ENCODE peak calls at places on chromosomes 5 and 9, in nine cellular contexts. Q, K, M, X, I, Y, C, N and J are unnamed samples.

GRCh38 chr5:120382813-120383212 is 81.3 kb upstream of the PRR16 start:
- DNase-seq in Q (no peak), K (no peak), M (no peak), X (no peak), I (no peak), Y (no peak), C (no peak), N (no peak), J (no peak)

GRCh38 chr9:477146-477545 is 262.5 kb downstream of the DOCK8 start:
- DNase-seq in Q (peak), K (no peak), M (no peak), X (no peak), I (no peak), Y (no peak), C (no peak), N (no peak), J (no peak)

GRCh38 chr9:90966475-90967150 is 165.0 kb downstream of the SYK start:
- DNase-seq in Q (peak), K (no peak), M (no peak), X (no peak), I (no peak), Y (no peak), C (peak), N (no peak), J (no peak)

GRCh38 chr5:173201636-173202265 is 33.3 kb downstream of the NKX2-5 start:
- DNase-seq in Q (peak), K (no peak), M (no peak), X (no peak), I (no peak), Y (no peak), C (peak), N (no peak), J (no peak)

GRCh38 chr5:142617416-142617815 is 68.5 kb downstream of the FGF1 start:
- DNase-seq in Q (no peak), K (no peak), M (no peak), X (no peak), I (no peak), Y (no peak), C (no peak), N (no peak), J (no peak)

GRCh38 chr9:127418037-127418471 is 6.1 kb upstream of the ZNF79 start:
- DNase-seq in Q (no peak), K (peak), M (peak), X (no peak), I (no peak), Y (no peak), C (no peak), N (no peak), J (peak)

GRCh38 chr5:34410411-34411139 is 245.6 kb upstream of the RAI14 start:
- DNase-seq in Q (peak), K (no peak), M (no peak), X (no peak), I (no peak), Y (no peak), C (peak), N (no peak), J (no peak)

GRCh38 chr5:17381926-17382325 is 116.1 kb upstream of the TAF11L2 start:
- DNase-seq in Q (no peak), K (no peak), M (no peak), X (no peak), I (no peak), Y (no peak), C (no peak), N (no peak), J (no peak)

GRCh38 chr9:123421211-123421585 is 65.2 kb downstream of the CRB2 start:
- DNase-seq in Q (no peak), K (no peak), M (no peak), X (no peak), I (peak), Y (no peak), C (no peak), N (no peak), J (no peak)

GRCh38 chr9:562330-562729 is 279.2 kb upstream of the DMRT1 start:
- DNase-seq in Q (no peak), K (no peak), M (no peak), X (no peak), I (no peak), Y (no peak), C (no peak), N (no peak), J (no peak)

GRCh38 chr9:33012328-33013068 is 11.1 kb upstream of the APTX start:
- DNase-seq in Q (no peak), K (no peak), M (no peak), X (no peak), I (no peak), Y (no peak), C (no peak), N (no peak), J (no peak)

GRCh38 chr5:55742778-55743177 is 4.9 kb downstream of the DDX4 start:
- DNase-seq in Q (no peak), K (no peak), M (no peak), X (no peak), I (no peak), Y (no peak), C (no peak), N (no peak), J (no peak)

GRCh38 chr9:35749515-35750255 is 598 bp downstream of the RGP1 start:
- DNase-seq in Q (peak), K (no peak), M (no peak), X (no peak), I (no peak), Y (no peak), C (peak), N (peak), J (no peak)

GRCh38 chr9:88438819-88439218 is 50.6 kb downstream of the SPIN1 start:
- DNase-seq in Q (no peak), K (no peak), M (no peak), X (peak), I (no peak), Y (no peak), C (no peak), N (no peak), J (no peak)

GRCh38 chr9:90331826-90332575 is 310.6 kb downstream of the DIRAS2 start:
- DNase-seq in Q (peak), K (no peak), M (no peak), X (no peak), I (no peak), Y (no peak), C (peak), N (no peak), J (no peak)

GRCh38 chr9:91383577-91383976 is 21.9 kb upstream of the AUH start:
- DNase-seq in Q (no peak), K (no peak), M (no peak), X (no peak), I (no peak), Y (no peak), C (no peak), N (no peak), J (no peak)

GRCh38 chr5:23507278-23507685 is at the start of gene PRDM9:
- DNase-seq in Q (no peak), K (peak), M (no peak), X (no peak), I (no peak), Y (no peak), C (no peak), N (no peak), J (peak)

GRCh38 chr5:120368923-120369715 is 95.0 kb upstream of the PRR16 start:
- DNase-seq in Q (no peak), K (no peak), M (no peak), X (no peak), I (no peak), Y (no peak), C (no peak), N (no peak), J (no peak)

GRCh38 chr5:41695920-41696582 is 174.2 kb downstream of the OXCT1 start:
- DNase-seq in Q (peak), K (peak), M (no peak), X (peak), I (no peak), Y (no peak), C (peak), N (no peak), J (no peak)

GRCh38 chr9:21502586-21502985 is 20.5 kb upstream of the IFNE start:
- DNase-seq in Q (no peak), K (no peak), M (no peak), X (no peak), I (no peak), Y (no peak), C (peak), N (no peak), J (no peak)

GRCh38 chr5:128163991-128164390 is 80.4 kb downstream of the SLC12A2 start:
- DNase-seq in Q (peak), K (no peak), M (no peak), X (no peak), I (no peak), Y (no peak), C (peak), N (no peak), J (no peak)

GRCh38 chr9:93580654-93581380 is 4.4 kb downstream of the PHF2 start:
- DNase-seq in Q (no peak), K (no peak), M (no peak), X (no peak), I (no peak), Y (no peak), C (no peak), N (no peak), J (no peak)

GRCh38 chr9:121278535-121279169 is 10.7 kb downstream of the GSN start:
- DNase-seq in Q (peak), K (peak), M (no peak), X (peak), I (no peak), Y (peak), C (peak), N (peak), J (peak)

GRCh38 chr9:87871425-87872078 is 11.1 kb upstream of the SPATA31E1 start:
- DNase-seq in Q (no peak), K (no peak), M (no peak), X (no peak), I (no peak), Y (no peak), C (no peak), N (no peak), J (peak)

GRCh38 chr9:88994820-88995180 is 3.5 kb downstream of the S1PR3 start:
- DNase-seq in Q (peak), K (no peak), M (no peak), X (no peak), I (no peak), Y (no peak), C (peak), N (no peak), J (no peak)

GRCh38 chr5:143594913-143595818 is 191.7 kb upstream of the NR3C1 start:
- DNase-seq in Q (no peak), K (no peak), M (no peak), X (no peak), I (no peak), Y (no peak), C (peak), N (no peak), J (no peak)

GRCh38 chr9:129237804-129238203 is 59.7 kb upstream of the IER5L start:
- DNase-seq in Q (no peak), K (no peak), M (no peak), X (no peak), I (no peak), Y (no peak), C (no peak), N (no peak), J (no peak)

GRCh38 chr9:8365029-8365428 is 565.5 kb upstream of the DMAC1 start:
- DNase-seq in Q (peak), K (no peak), M (no peak), X (no peak), I (no peak), Y (no peak), C (no peak), N (no peak), J (no peak)

GRCh38 chr5:128271859-128272446 is 188.4 kb downstream of the SLC12A2 start:
- DNase-seq in Q (peak), K (no peak), M (no peak), X (peak), I (no peak), Y (no peak), C (peak), N (no peak), J (no peak)